ENCODE peak calls at places on chromosomes 2 and 18, in nine cellular contexts. I is thoracic aorta, H is mammary epithelial cell, V is fibroblast of lung, Q is cardiac muscle cell, M is lower lobe of right lung, J is upper lobe of right lung, W is Panc1, Y is left lung. X is an unnamed sample.

GRCh38 chr2:30417253-30417652 is 29.8 kb upstream of the LCLAT1 start:
- DNase-seq in I (no peak), H (no peak), V (peak), Q (peak), M (no peak), J (no peak), W (no peak), Y (no peak), X (no peak)

GRCh38 chr2:121608367-121608766 is 40.9 kb downstream of the CLASP1 start:
- DNase-seq in I (no peak), H (no peak), V (peak), Q (peak), M (no peak), J (no peak), W (no peak), Y (no peak), X (no peak)

GRCh38 chr2:42788-43187 is 3.5 kb downstream of the FAM110C start:
- DNase-seq in I (no peak), H (no peak), V (no peak), Q (no peak), M (no peak), J (no peak), W (no peak), Y (peak), X (no peak)

GRCh38 chr2:33510589-33510968 is 34.1 kb downstream of the RASGRP3 start:
- DNase-seq in I (no peak), H (peak), V (no peak), Q (peak), M (no peak), J (no peak), W (no peak), Y (no peak), X (no peak)

GRCh38 chr2:166127217-166128155 is at the start of gene SCN1A:
- DNase-seq in I (no peak), H (peak), V (peak), Q (peak), M (no peak), J (no peak), W (peak), Y (no peak), X (no peak)

GRCh38 chr2:190943706-190944105 is 63.1 kb downstream of the GLS start:
- DNase-seq in I (no peak), H (no peak), V (no peak), Q (no peak), M (no peak), J (no peak), W (no peak), Y (no peak), X (no peak)

GRCh38 chr2:30645745-30646119 is 161.5 kb downstream of the CAPN13 start:
- DNase-seq in I (no peak), H (no peak), V (no peak), Q (no peak), M (no peak), J (no peak), W (no peak), Y (no peak), X (no peak)

GRCh38 chr18:76168206-76168605 is 326.8 kb downstream of the ZNF516 start:
- DNase-seq in I (no peak), H (no peak), V (no peak), Q (no peak), M (no peak), J (no peak), W (no peak), Y (peak), X (no peak)

GRCh38 chr2:9488583-9489547 is 14.5 kb downstream of the IAH1 start:
- DNase-seq in I (no peak), H (no peak), V (peak), Q (no peak), M (no peak), J (no peak), W (no peak), Y (no peak), X (no peak)

GRCh38 chr2:46967990-46968647 is 52.5 kb upstream of the MCFD2 start:
- DNase-seq in I (peak), H (peak), V (peak), Q (peak), M (peak), J (peak), W (no peak), Y (peak), X (peak)

GRCh38 chr18:76957384-76958355 is 135.3 kb downstream of the ZNF236 start:
- DNase-seq in I (no peak), H (no peak), V (peak), Q (peak), M (no peak), J (no peak), W (no peak), Y (no peak), X (no peak)

GRCh38 chr2:151289972-151290335 is 486 bp upstream of the NMI start:
- DNase-seq in I (no peak), H (peak), V (peak), Q (peak), M (no peak), J (no peak), W (no peak), Y (no peak), X (no peak)

GRCh38 chr2:204066051-204066450 is 129.5 kb downstream of the ICOS start:
- DNase-seq in I (no peak), H (no peak), V (no peak), Q (no peak), M (no peak), J (no peak), W (no peak), Y (no peak), X (no peak)

GRCh38 chr2:52220393-52220792 is 1188.5 kb upstream of the NRXN1 start:
- DNase-seq in I (no peak), H (no peak), V (no peak), Q (peak), M (peak), J (peak), W (no peak), Y (no peak), X (no peak)

GRCh38 chr2:132668986-132669853 is 785 bp downstream of the LYPD1 start:
- DNase-seq in I (no peak), H (peak), V (peak), Q (no peak), M (no peak), J (peak), W (no peak), Y (peak), X (no peak)

GRCh38 chr2:86000131-86000937 is 105.4 kb downstream of the POLR1A start:
- DNase-seq in I (no peak), H (no peak), V (no peak), Q (peak), M (no peak), J (no peak), W (no peak), Y (no peak), X (no peak)

GRCh38 chr2:232538671-232539070 is 821 bp upstream of the CHRNG start:
- DNase-seq in I (no peak), H (no peak), V (no peak), Q (no peak), M (peak), J (peak), W (no peak), Y (no peak), X (no peak)

GRCh38 chr2:28338046-28338753 is 54.5 kb upstream of the FOSL2 start:
- DNase-seq in I (peak), H (no peak), V (peak), Q (peak), M (no peak), J (peak), W (no peak), Y (no peak), X (no peak)

GRCh38 chr2:236055471-236055870 is 112.7 kb downstream of the GBX2 start:
- DNase-seq in I (no peak), H (no peak), V (no peak), Q (no peak), M (no peak), J (no peak), W (no peak), Y (no peak), X (no peak)

GRCh38 chr2:24857741-24858140 is 62.3 kb downstream of the ADCY3 start:
- DNase-seq in I (no peak), H (no peak), V (no peak), Q (no peak), M (no peak), J (no peak), W (no peak), Y (no peak), X (no peak)

GRCh38 chr2:152588911-152589310 is 128.3 kb downstream of the PRPF40A start:
- DNase-seq in I (no peak), H (no peak), V (no peak), Q (no peak), M (no peak), J (no peak), W (no peak), Y (no peak), X (no peak)
- H3K27ac ChIP-seq in I (no peak), H (no peak), V (no peak), Q (no peak), M (no peak), J (no peak), W (no peak), Y (no peak), X (no peak)

GRCh38 chr2:220228310-220229006 is 601.0 kb downstream of the SLC4A3 start:
- DNase-seq in I (no peak), H (peak), V (peak), Q (peak), M (no peak), J (no peak), W (peak), Y (no peak), X (peak)
- H3K4me3 ChIP-seq in I (no peak), H (no peak), V (no peak), Q (no peak), M (no peak), J (no peak), W (no peak), Y (no peak), X (no peak)

GRCh38 chr2:99403524-99403923 is 66.3 kb downstream of the EIF5B start:
- DNase-seq in I (no peak), H (no peak), V (no peak), Q (peak), M (no peak), J (no peak), W (no peak), Y (no peak), X (no peak)
- TF ChIP-seq CTCF in I (no peak), H (no peak), V (no peak), Q (no peak), M (no peak), J (no peak), W (peak), Y (no peak), X (no peak)

DNA sequence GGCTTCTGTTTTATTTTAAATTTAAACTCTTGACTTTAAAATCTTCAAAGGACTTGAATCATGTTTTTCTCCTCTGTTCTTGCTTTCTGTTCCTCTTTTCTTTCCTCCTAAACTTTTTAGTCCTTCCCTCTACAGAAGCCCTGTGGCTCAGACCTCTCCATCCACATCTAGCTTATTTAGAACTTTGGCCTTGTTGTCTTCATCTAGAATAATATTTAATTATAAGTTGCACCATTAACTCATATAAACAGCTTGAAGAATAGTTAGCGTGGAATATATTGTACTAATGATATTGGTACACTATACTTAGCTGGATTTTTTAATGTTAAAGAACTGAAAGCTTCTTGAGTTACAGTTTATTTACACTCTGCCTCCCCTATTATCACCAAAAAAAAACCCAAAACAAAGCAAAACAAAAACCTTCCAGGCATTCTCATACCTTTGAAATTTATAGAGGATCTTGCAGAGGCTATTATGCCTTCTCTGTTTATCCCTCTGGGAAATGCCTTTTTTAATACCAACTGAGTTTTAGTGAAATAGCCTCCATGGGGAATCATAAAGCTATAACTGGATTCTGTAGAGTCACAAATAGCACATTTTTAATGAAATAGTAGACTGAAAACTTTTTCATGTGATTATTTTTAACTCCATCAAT is 9.2 kb upstream of the CCDC141 start:
- DNase-seq in I (no peak), H (no peak), V (no peak), Q (no peak), M (no peak), J (no peak), W (no peak), Y (no peak), X (no peak)
- H3K27ac ChIP-seq in I (no peak), H (no peak), V (no peak), Q (peak), M (no peak), J (no peak), W (no peak), Y (no peak), X (no peak)

X was measured in RWPE2.